ENCODE peak calls at places on chromosomes 12 and 14, in eight cellular contexts. One of them, this sample, is unnamed.

GRCh38 chr12:48557919-48558318 is 11.9 kb downstream of the LALBA start:
- DNase-seq in GM06990: no peak
- DNase-seq in thoracic aorta: no peak
- DNase-seq in GM12864: no peak
- DNase-seq in Calu3: no peak
- DNase-seq in breast epithelium: no peak
- DNase-seq in AG09319: no peak
- DNase-seq in right atrium auricular region: no peak
- DNase-seq in this sample: no peak

GRCh38 chr12:57127101-57127709 is 1.1 kb upstream of the LRP1 start:
- DNase-seq in GM12864: no peak
- DNase-seq in right atrium auricular region: peak
- DNase-seq in Calu3: peak
- DNase-seq in AG09319: no peak
- DNase-seq in GM06990: peak
- DNase-seq in breast epithelium: peak
- DNase-seq in thoracic aorta: no peak
- DNase-seq in this sample: no peak

GRCh38 chr14:68520637-68521556 is 272.0 kb downstream of the ZFP36L1 start:
- DNase-seq in GM12864: no peak
- DNase-seq in breast epithelium: peak
- DNase-seq in thoracic aorta: no peak
- DNase-seq in Calu3: peak
- DNase-seq in AG09319: no peak
- DNase-seq in right atrium auricular region: no peak
- DNase-seq in GM06990: no peak
- DNase-seq in this sample: no peak

GRCh38 chr14:97707603-97708002 is 910.4 kb downstream of the VRK1 start:
- DNase-seq in AG09319: no peak
- DNase-seq in breast epithelium: no peak
- DNase-seq in GM12864: no peak
- DNase-seq in Calu3: no peak
- DNase-seq in GM06990: peak
- DNase-seq in thoracic aorta: no peak
- DNase-seq in right atrium auricular region: no peak
- DNase-seq in this sample: no peak

GRCh38 chr14:90483551-90483950 is 86.7 kb downstream of the CALM1 start:
- DNase-seq in Calu3: peak
- DNase-seq in GM06990: no peak
- DNase-seq in right atrium auricular region: peak
- DNase-seq in breast epithelium: no peak
- DNase-seq in GM12864: no peak
- DNase-seq in AG09319: no peak
- DNase-seq in thoracic aorta: no peak
- DNase-seq in this sample: no peak

GRCh38 chr14:64196668-64197411 is 97.3 kb downstream of the ESR2 start:
- DNase-seq in breast epithelium: no peak
- DNase-seq in GM12864: no peak
- DNase-seq in Calu3: no peak
- DNase-seq in right atrium auricular region: peak
- DNase-seq in thoracic aorta: no peak
- DNase-seq in GM06990: peak
- DNase-seq in AG09319: no peak
- DNase-seq in this sample: no peak

GRCh38 chr12:26338574-26339572 is 143.5 kb downstream of the SSPN start:
- DNase-seq in right atrium auricular region: no peak
- DNase-seq in GM12864: no peak
- DNase-seq in GM06990: no peak
- DNase-seq in Calu3: no peak
- DNase-seq in thoracic aorta: no peak
- DNase-seq in AG09319: no peak
- DNase-seq in breast epithelium: no peak
- DNase-seq in this sample: no peak

GRCh38 chr12:45762185-45763110 is 32.9 kb downstream of the ARID2 start:
- DNase-seq in Calu3: peak
- DNase-seq in GM12864: no peak
- DNase-seq in AG09319: peak
- DNase-seq in thoracic aorta: no peak
- DNase-seq in breast epithelium: no peak
- DNase-seq in GM06990: no peak
- DNase-seq in right atrium auricular region: no peak
- DNase-seq in this sample: peak

GRCh38 chr12:108498136-108498535 is 16.9 kb upstream of the FICD start:
- DNase-seq in Calu3: no peak
- DNase-seq in right atrium auricular region: no peak
- DNase-seq in breast epithelium: no peak
- DNase-seq in GM06990: no peak
- DNase-seq in GM12864: no peak
- DNase-seq in AG09319: no peak
- DNase-seq in thoracic aorta: no peak
- DNase-seq in this sample: no peak

GRCh38 chr14:61296707-61297502 is 15.8 kb upstream of the TMEM30B start:
- DNase-seq in right atrium auricular region: no peak
- DNase-seq in AG09319: no peak
- DNase-seq in GM12864: no peak
- DNase-seq in breast epithelium: no peak
- DNase-seq in Calu3: peak
- DNase-seq in GM06990: no peak
- DNase-seq in thoracic aorta: no peak
- DNase-seq in this sample: peak

GRCh38 chr14:47539065-47539464 is 136.3 kb downstream of the MDGA2 start:
- DNase-seq in GM12864: no peak
- DNase-seq in Calu3: peak
- DNase-seq in thoracic aorta: no peak
- DNase-seq in GM06990: no peak
- DNase-seq in AG09319: no peak
- DNase-seq in breast epithelium: no peak
- DNase-seq in right atrium auricular region: no peak
- DNase-seq in this sample: no peak

GRCh38 chr12:90322006-90322405 is 613.4 kb upstream of the ATP2B1 start:
- DNase-seq in Calu3: no peak
- DNase-seq in thoracic aorta: no peak
- DNase-seq in breast epithelium: no peak
- DNase-seq in GM06990: no peak
- DNase-seq in AG09319: no peak
- DNase-seq in GM12864: no peak
- DNase-seq in right atrium auricular region: no peak
- DNase-seq in this sample: no peak

GRCh38 chr12:130495156-130495555 is 157.5 kb downstream of the PIWIL1 start:
- DNase-seq in breast epithelium: no peak
- DNase-seq in Calu3: no peak
- DNase-seq in right atrium auricular region: no peak
- DNase-seq in GM12864: no peak
- DNase-seq in AG09319: no peak
- DNase-seq in GM06990: no peak
- DNase-seq in thoracic aorta: no peak
- DNase-seq in this sample: no peak

GRCh38 chr12:113214938-113215400 is 6.3 kb upstream of the TPCN1 start:
- DNase-seq in GM06990: peak
- DNase-seq in AG09319: peak
- DNase-seq in breast epithelium: peak
- DNase-seq in GM12864: peak
- DNase-seq in thoracic aorta: no peak
- DNase-seq in Calu3: peak
- DNase-seq in right atrium auricular region: peak
- DNase-seq in this sample: peak

GRCh38 chr14:73771848-73772705 is 57.9 kb upstream of the PNMA1 start:
- DNase-seq in breast epithelium: peak
- DNase-seq in thoracic aorta: no peak
- DNase-seq in right atrium auricular region: no peak
- DNase-seq in AG09319: no peak
- DNase-seq in GM06990: peak
- DNase-seq in Calu3: peak
- DNase-seq in GM12864: peak
- DNase-seq in this sample: no peak

GRCh38 chr12:100612557-100612956 is 39.1 kb downstream of the GAS2L3 start:
- DNase-seq in thoracic aorta: no peak
- DNase-seq in right atrium auricular region: no peak
- DNase-seq in breast epithelium: no peak
- DNase-seq in Calu3: no peak
- DNase-seq in AG09319: no peak
- DNase-seq in GM06990: no peak
- DNase-seq in GM12864: no peak
- DNase-seq in this sample: no peak

GRCh38 chr12:128797119-128798118 is 26.3 kb downstream of the SLC15A4 start:
- DNase-seq in GM12864: no peak
- DNase-seq in breast epithelium: no peak
- DNase-seq in AG09319: no peak
- DNase-seq in Calu3: no peak
- DNase-seq in thoracic aorta: no peak
- DNase-seq in right atrium auricular region: no peak
- DNase-seq in GM06990: no peak
- DNase-seq in this sample: peak

GRCh38 chr14:79407572-79407971 is 803.7 kb downstream of the DIO2 start:
- DNase-seq in thoracic aorta: no peak
- DNase-seq in GM12864: no peak
- DNase-seq in breast epithelium: no peak
- DNase-seq in AG09319: no peak
- DNase-seq in Calu3: no peak
- DNase-seq in GM06990: no peak
- DNase-seq in right atrium auricular region: no peak
- DNase-seq in this sample: no peak

GRCh38 chr12:8948711-8949524 is 527 bp downstream of the M6PR start:
- DNase-seq in breast epithelium: no peak
- DNase-seq in thoracic aorta: no peak
- DNase-seq in Calu3: no peak
- DNase-seq in AG09319: no peak
- DNase-seq in GM12864: no peak
- DNase-seq in GM06990: no peak
- DNase-seq in right atrium auricular region: no peak
- DNase-seq in this sample: no peak

GRCh38 chr14:34981743-34982420 is 910 bp upstream of the SRP54 start:
- DNase-seq in AG09319: no peak
- DNase-seq in breast epithelium: peak
- DNase-seq in Calu3: peak
- DNase-seq in right atrium auricular region: peak
- DNase-seq in thoracic aorta: no peak
- DNase-seq in GM12864: no peak
- DNase-seq in GM06990: no peak
- DNase-seq in this sample: no peak
- TF ChIP-seq CTCF in AG09319: peak
- TF ChIP-seq CTCF in breast epithelium: peak
- TF ChIP-seq CTCF in Calu3: peak
- TF ChIP-seq CTCF in right atrium auricular region: no peak
- TF ChIP-seq CTCF in thoracic aorta: peak
- TF ChIP-seq CTCF in GM12864: peak
- TF ChIP-seq CTCF in GM06990: peak
- TF ChIP-seq CTCF in this sample: no peak

GRCh38 chr14:88559852-88560251 is 3.0 kb upstream of the ZC3H14 start:
- DNase-seq in GM12864: no peak
- DNase-seq in thoracic aorta: no peak
- DNase-seq in breast epithelium: no peak
- DNase-seq in Calu3: no peak
- DNase-seq in GM06990: no peak
- DNase-seq in right atrium auricular region: no peak
- DNase-seq in AG09319: no peak
- DNase-seq in this sample: no peak
- TF ChIP-seq CTCF in GM12864: peak
- TF ChIP-seq CTCF in thoracic aorta: peak
- TF ChIP-seq CTCF in breast epithelium: peak
- TF ChIP-seq CTCF in Calu3: no peak
- TF ChIP-seq CTCF in GM06990: peak
- TF ChIP-seq CTCF in right atrium auricular region: no peak
- TF ChIP-seq CTCF in AG09319: peak
- TF ChIP-seq CTCF in this sample: peak

GRCh38 chr14:99271951-99272668 is at the start of gene BCL11B:
- DNase-seq in GM12864: peak
- DNase-seq in Calu3: peak
- DNase-seq in breast epithelium: peak
- DNase-seq in right atrium auricular region: no peak
- DNase-seq in thoracic aorta: peak
- DNase-seq in AG09319: peak
- DNase-seq in GM06990: peak
- DNase-seq in this sample: peak
- TF ChIP-seq CTCF in GM12864: peak
- TF ChIP-seq CTCF in Calu3: peak
- TF ChIP-seq CTCF in breast epithelium: peak
- TF ChIP-seq CTCF in right atrium auricular region: no peak
- TF ChIP-seq CTCF in thoracic aorta: peak
- TF ChIP-seq CTCF in AG09319: peak
- TF ChIP-seq CTCF in GM06990: peak
- TF ChIP-seq CTCF in this sample: peak

GRCh38 chr12:1595690-1596347 is 1.4 kb upstream of the FBXL14 start:
- DNase-seq in thoracic aorta: no peak
- DNase-seq in AG09319: no peak
- DNase-seq in right atrium auricular region: no peak
- DNase-seq in GM12864: no peak
- DNase-seq in GM06990: no peak
- DNase-seq in Calu3: no peak
- DNase-seq in breast epithelium: no peak
- DNase-seq in this sample: no peak

GRCh38 chr12:1594045-1594294 is 411 bp downstream of the FBXL14 start:
- DNase-seq in breast epithelium: no peak
- DNase-seq in GM12864: no peak
- DNase-seq in Calu3: peak
- DNase-seq in thoracic aorta: no peak
- DNase-seq in AG09319: no peak
- DNase-seq in GM06990: peak
- DNase-seq in right atrium auricular region: no peak
- DNase-seq in this sample: no peak

GRCh38 chr12:1593232-1594044 is 943 bp downstream of the FBXL14 start:
- DNase-seq in GM12864: no peak
- DNase-seq in thoracic aorta: no peak
- DNase-seq in Calu3: peak
- DNase-seq in right atrium auricular region: no peak
- DNase-seq in GM06990: peak
- DNase-seq in AG09319: no peak
- DNase-seq in breast epithelium: no peak
- DNase-seq in this sample: no peak

GRCh38 chr12:1595026-1595561 is 713 bp upstream of the FBXL14 start:
- DNase-seq in AG09319: no peak
- DNase-seq in right atrium auricular region: no peak
- DNase-seq in breast epithelium: no peak
- DNase-seq in GM06990: no peak
- DNase-seq in GM12864: no peak
- DNase-seq in thoracic aorta: no peak
- DNase-seq in Calu3: no peak
- DNase-seq in this sample: no peak

DNA sequence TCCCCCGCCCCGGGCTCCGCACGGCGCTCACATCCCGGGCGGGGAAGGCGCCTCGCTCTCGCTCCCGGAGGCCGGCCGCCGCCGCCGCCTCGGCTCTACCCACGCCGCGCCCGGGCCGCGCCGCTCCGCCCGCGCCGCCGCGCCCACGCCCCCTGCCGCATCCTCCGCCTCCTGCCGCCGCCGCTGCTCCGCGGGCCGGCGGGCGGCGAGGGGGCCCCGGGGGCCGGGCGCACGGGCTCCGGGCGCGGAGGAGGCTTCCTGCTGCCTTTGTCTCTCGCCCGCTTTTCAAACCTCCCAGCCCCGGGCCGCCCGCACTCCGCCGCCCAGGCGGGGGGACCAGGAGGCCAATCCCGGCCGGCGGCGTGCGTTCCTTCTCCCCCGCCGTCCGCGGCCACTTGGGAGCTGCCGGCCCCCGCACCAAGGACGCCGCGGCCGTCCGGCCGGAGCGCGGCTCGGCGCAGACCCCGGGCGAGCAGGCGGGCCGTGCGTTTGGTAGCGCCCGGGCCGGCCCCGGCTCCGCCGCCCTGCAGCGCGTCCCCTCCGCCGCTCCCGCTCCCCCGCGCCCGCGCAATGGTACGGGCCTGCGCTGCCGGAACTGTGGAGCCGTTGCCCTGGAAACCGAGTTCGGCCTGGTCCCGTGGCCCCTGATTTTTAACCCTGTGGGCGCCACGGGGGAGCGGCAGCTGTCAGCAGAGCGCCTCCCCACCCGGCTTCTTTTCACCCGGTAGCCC is at the start of gene FBXL14:
- DNase-seq in Calu3: peak
- DNase-seq in breast epithelium: peak
- DNase-seq in AG09319: no peak
- DNase-seq in GM12864: no peak
- DNase-seq in GM06990: peak
- DNase-seq in right atrium auricular region: no peak
- DNase-seq in thoracic aorta: peak
- DNase-seq in this sample: no peak
- TF ChIP-seq CTCF in Calu3: no peak
- TF ChIP-seq CTCF in breast epithelium: peak
- TF ChIP-seq CTCF in AG09319: no peak
- TF ChIP-seq CTCF in GM12864: no peak
- TF ChIP-seq CTCF in GM06990: peak
- TF ChIP-seq CTCF in right atrium auricular region: no peak
- TF ChIP-seq CTCF in thoracic aorta: no peak
- TF ChIP-seq CTCF in this sample: no peak